ENCODE peak calls at places on chromosomes 12 and 14, in four cellular contexts. G is NCI-H2029 treated with DMSO at 0.1 percent for 48 hours, U is NCI-H1092 treated with DMSO at 0.1 percent for 48 hours, W is activated gamma-delta T cell treated with Interleukin-2 at 50 U/mL for 16 hours. Y is an unnamed sample.

GRCh38 chr12:56593909-56594621 is 36.1 kb downstream of the BAZ2A start:
- DNase-seq in G (peak; percentile 22), U (peak; percentile 22), W (peak; percentile 61), Y (peak; percentile 73)

GRCh38 chr12:89401433-89402086 is 49.3 kb upstream of the DUSP6 start:
- DNase-seq in G (no peak), U (no peak), W (no peak), Y (no peak)

GRCh38 chr12:83468988-83469908 is 782.5 kb downstream of the TMTC2 start:
- DNase-seq in G (no peak), U (no peak), W (no peak), Y (no peak)

GRCh38 chr12:19967001-19967400 is 401.3 kb upstream of the PDE3A start:
- DNase-seq in G (peak; percentile 30), U (no peak), W (no peak), Y (peak; percentile 84)

GRCh38 chr12:112686373-112686772 is 105.2 kb upstream of the RPH3A start:
- DNase-seq in G (no peak), U (no peak), W (no peak), Y (peak; percentile 90)

GRCh38 chr12:98998697-98999299 is 353.7 kb downstream of the APAF1 start:
- DNase-seq in G (peak; percentile 70), U (peak; percentile 17), W (no peak), Y (peak; percentile 63)

GRCh38 chr14:69154779-69155178 is 1.9 kb upstream of the DCAF5 start:
- DNase-seq in G (no peak), U (no peak), W (no peak), Y (peak; percentile 66)

GRCh38 chr14:32256606-32257005 is 53.5 kb upstream of the RNU6-8 start:
- DNase-seq in G (no peak), U (no peak), W (no peak), Y (peak; percentile 21)

GRCh38 chr12:75913502-75914110 is 118.0 kb downstream of the PHLDA1 start:
- DNase-seq in G (no peak), U (peak; percentile 43), W (no peak), Y (peak; percentile 65)

GRCh38 chr12:26001530-26001929 is 43.0 kb downstream of the RASSF8 start:
- DNase-seq in G (no peak), U (no peak), W (no peak), Y (no peak)

GRCh38 chr12:2354151-2354991 is 301.6 kb downstream of the CACNA1C start:
- DNase-seq in G (no peak), U (peak; percentile 83), W (no peak), Y (peak; percentile 74)

GRCh38 chr14:44639986-44640385 is 132.9 kb upstream of the FSCB start:
- DNase-seq in G (no peak), U (no peak), W (no peak), Y (no peak)

GRCh38 chr14:51581017-51581881 is 70.5 kb upstream of the FRMD6 start:
- DNase-seq in G (no peak), U (no peak), W (no peak), Y (no peak)

GRCh38 chr14:76870146-76870545 is 43.9 kb downstream of the LRRC74A start:
- DNase-seq in G (no peak), U (peak; percentile 11), W (no peak), Y (peak; percentile 57)

GRCh38 chr14:51653096-51653814 is 1.5 kb downstream of the FRMD6 start:
- DNase-seq in G (no peak), U (no peak), W (no peak), Y (peak; percentile 82)

GRCh38 chr14:93906341-93907329 is 20.5 kb upstream of the FAM181A start:
- DNase-seq in G (peak; percentile 3), U (peak; percentile 51), W (peak; percentile 29), Y (peak; percentile 86)

GRCh38 chr12:78194448-78194847 is 363.8 kb downstream of the NAV3 start:
- DNase-seq in G (no peak), U (no peak), W (no peak), Y (no peak)

GRCh38 chr12:125186471-125187147 is 121.4 kb downstream of the AACS start:
- DNase-seq in G (no peak), U (no peak), W (no peak), Y (peak; percentile 63)

GRCh38 chr12:58670623-58671022 is 249.7 kb downstream of the LRIG3 start:
- DNase-seq in G (no peak), U (no peak), W (no peak), Y (no peak)